ENCODE peak calls at places on chromosomes 4 and X, in five cellular contexts. One of them, this sample, is unnamed.

GRCh38 chr4:177375971-177376370 is 66.3 kb downstream of the AGA start:
- DNase-seq in SK-MEL-5: peak
- DNase-seq in iris pigment epithelial cell: no peak
- DNase-seq in body of pancreas: no peak
- DNase-seq in foreskin fibroblast: no peak
- DNase-seq in this sample: no peak

GRCh38 chr4:26032142-26032541 is 118.1 kb downstream of the SMIM20 start:
- DNase-seq in SK-MEL-5: no peak
- DNase-seq in iris pigment epithelial cell: peak
- DNase-seq in body of pancreas: no peak
- DNase-seq in foreskin fibroblast: peak
- DNase-seq in this sample: peak

GRCh38 chrX:148535639-148536038 is 35.2 kb downstream of the AFF2 start:
- DNase-seq in SK-MEL-5: no peak
- DNase-seq in iris pigment epithelial cell: no peak
- DNase-seq in body of pancreas: no peak
- DNase-seq in foreskin fibroblast: peak
- DNase-seq in this sample: no peak

GRCh38 chr4:137125011-137125410 is 407.3 kb downstream of the PCDH18 start:
- DNase-seq in SK-MEL-5: peak
- DNase-seq in iris pigment epithelial cell: peak
- DNase-seq in body of pancreas: peak
- DNase-seq in foreskin fibroblast: peak
- DNase-seq in this sample: peak

GRCh38 chr4:119587796-119588195 is 40.8 kb downstream of the PDE5A start:
- DNase-seq in SK-MEL-5: no peak
- DNase-seq in iris pigment epithelial cell: no peak
- DNase-seq in body of pancreas: no peak
- DNase-seq in foreskin fibroblast: no peak
- DNase-seq in this sample: no peak

GRCh38 chr4:41506071-41506470 is 31.9 kb upstream of the LIMCH1 start:
- DNase-seq in SK-MEL-5: no peak
- DNase-seq in iris pigment epithelial cell: peak
- DNase-seq in body of pancreas: no peak
- DNase-seq in foreskin fibroblast: peak
- DNase-seq in this sample: peak

GRCh38 chr4:59818656-59819055 is 1381.5 kb upstream of the ADGRL3 start:
- DNase-seq in SK-MEL-5: peak
- DNase-seq in iris pigment epithelial cell: no peak
- DNase-seq in body of pancreas: no peak
- DNase-seq in foreskin fibroblast: no peak
- DNase-seq in this sample: peak

GRCh38 chr4:7742807-7743158 is 196.9 kb downstream of the AFAP1 start:
- DNase-seq in SK-MEL-5: no peak
- DNase-seq in iris pigment epithelial cell: no peak
- DNase-seq in body of pancreas: no peak
- DNase-seq in foreskin fibroblast: no peak
- DNase-seq in this sample: no peak

GRCh38 chr4:150972592-150972991 is 42.5 kb downstream of the LRBA start:
- DNase-seq in SK-MEL-5: no peak
- DNase-seq in iris pigment epithelial cell: peak
- DNase-seq in body of pancreas: no peak
- DNase-seq in foreskin fibroblast: no peak
- DNase-seq in this sample: no peak

GRCh38 chrX:147877726-147878125 is 34.0 kb upstream of the FMR1 start:
- DNase-seq in SK-MEL-5: no peak
- DNase-seq in iris pigment epithelial cell: no peak
- DNase-seq in body of pancreas: no peak
- DNase-seq in foreskin fibroblast: no peak
- DNase-seq in this sample: no peak

GRCh38 chr4:93828332-93828829 is at the start of gene ATOH1:
- DNase-seq in SK-MEL-5: peak
- DNase-seq in iris pigment epithelial cell: peak
- DNase-seq in body of pancreas: peak
- DNase-seq in foreskin fibroblast: peak
- DNase-seq in this sample: no peak

GRCh38 chrX:110146521-110146920 is 143.6 kb downstream of the TMEM164 start:
- DNase-seq in SK-MEL-5: peak
- DNase-seq in iris pigment epithelial cell: peak
- DNase-seq in body of pancreas: peak
- DNase-seq in foreskin fibroblast: peak
- DNase-seq in this sample: peak

GRCh38 chrX:148133099-148133725 is 152.1 kb downstream of the FMR1NB start:
- DNase-seq in SK-MEL-5: peak
- DNase-seq in iris pigment epithelial cell: no peak
- DNase-seq in body of pancreas: no peak
- DNase-seq in foreskin fibroblast: no peak
- DNase-seq in this sample: no peak

This sample was measured in PC-3.